ENCODE peak calls at places on chromosomes 16 and 17, in seven cellular contexts. One of them, this sample, is unnamed.

GRCh38 chr16:81712681-81713080 is 66.4 kb upstream of the PLCG2 start:
- DNase-seq in stomach: no peak
- DNase-seq in fibroblast of villous mesenchyme: no peak
- DNase-seq in thoracic aorta: no peak
- DNase-seq in epithelial cell of proximal tubule: no peak
- DNase-seq in heart left ventricle: no peak
- DNase-seq in Caco-2: no peak
- DNase-seq in this sample: no peak

GRCh38 chr16:88956546-88957455 is 20.2 kb downstream of the CBFA2T3 start:
- DNase-seq in thoracic aorta: no peak
- DNase-seq in fibroblast of villous mesenchyme: no peak
- DNase-seq in Caco-2: no peak
- DNase-seq in stomach: no peak
- DNase-seq in heart left ventricle: no peak
- DNase-seq in epithelial cell of proximal tubule: no peak
- DNase-seq in this sample: no peak

GRCh38 chr16:54628796-54629625 is 301.7 kb upstream of the IRX5 start:
- DNase-seq in fibroblast of villous mesenchyme: no peak
- DNase-seq in stomach: peak; percentile 89
- DNase-seq in epithelial cell of proximal tubule: no peak
- DNase-seq in heart left ventricle: no peak
- DNase-seq in Caco-2: peak; percentile 97
- DNase-seq in thoracic aorta: no peak
- DNase-seq in this sample: no peak

GRCh38 chr17:40307001-40307690 is 1.8 kb upstream of the RARA start:
- DNase-seq in fibroblast of villous mesenchyme: peak; percentile 93
- DNase-seq in stomach: no peak
- DNase-seq in epithelial cell of proximal tubule: no peak
- DNase-seq in heart left ventricle: no peak
- DNase-seq in thoracic aorta: no peak
- DNase-seq in Caco-2: no peak
- DNase-seq in this sample: no peak

GRCh38 chr17:51245535-51245934 is 14.3 kb downstream of the MBTD1 start:
- DNase-seq in fibroblast of villous mesenchyme: no peak
- DNase-seq in heart left ventricle: no peak
- DNase-seq in stomach: no peak
- DNase-seq in Caco-2: no peak
- DNase-seq in epithelial cell of proximal tubule: no peak
- DNase-seq in thoracic aorta: no peak
- DNase-seq in this sample: no peak

GRCh38 chr16:49452108-49452507 is 78.5 kb downstream of the C16orf78 start:
- DNase-seq in thoracic aorta: no peak
- DNase-seq in fibroblast of villous mesenchyme: no peak
- DNase-seq in epithelial cell of proximal tubule: no peak
- DNase-seq in stomach: no peak
- DNase-seq in heart left ventricle: no peak
- DNase-seq in Caco-2: no peak
- DNase-seq in this sample: no peak

GRCh38 chr17:36629252-36629847 is 28.0 kb downstream of the MRM1 start:
- DNase-seq in Caco-2: peak; percentile 90
- DNase-seq in thoracic aorta: peak; percentile 10
- DNase-seq in heart left ventricle: peak; percentile 66
- DNase-seq in epithelial cell of proximal tubule: no peak
- DNase-seq in fibroblast of villous mesenchyme: peak; percentile 59
- DNase-seq in stomach: peak; percentile 79
- DNase-seq in this sample: no peak

GRCh38 chr17:59440757-59441458 is 109.5 kb downstream of the YPEL2 start:
- DNase-seq in Caco-2: peak; percentile 89
- DNase-seq in heart left ventricle: peak; percentile 92
- DNase-seq in thoracic aorta: peak; percentile 96
- DNase-seq in fibroblast of villous mesenchyme: peak; percentile 90
- DNase-seq in epithelial cell of proximal tubule: no peak
- DNase-seq in stomach: peak; percentile 93
- DNase-seq in this sample: peak; percentile 75

GRCh38 chr16:17476414-17477259 is 5.9 kb upstream of the XYLT1 start:
- DNase-seq in fibroblast of villous mesenchyme: peak; percentile 71
- DNase-seq in epithelial cell of proximal tubule: no peak
- DNase-seq in stomach: peak; percentile 54
- DNase-seq in Caco-2: peak; percentile 77
- DNase-seq in thoracic aorta: no peak
- DNase-seq in heart left ventricle: peak; percentile 18
- DNase-seq in this sample: no peak

GRCh38 chr17:32288600-32288999 is 23.0 kb downstream of the RHBDL3 start:
- DNase-seq in Caco-2: no peak
- DNase-seq in thoracic aorta: no peak
- DNase-seq in stomach: no peak
- DNase-seq in heart left ventricle: no peak
- DNase-seq in fibroblast of villous mesenchyme: no peak
- DNase-seq in epithelial cell of proximal tubule: no peak
- DNase-seq in this sample: no peak

GRCh38 chr17:58313815-58314705 is 14.5 kb downstream of the TSPOAP1 start:
- DNase-seq in heart left ventricle: no peak
- DNase-seq in stomach: peak; percentile 14
- DNase-seq in Caco-2: no peak
- DNase-seq in epithelial cell of proximal tubule: no peak
- DNase-seq in fibroblast of villous mesenchyme: no peak
- DNase-seq in thoracic aorta: no peak
- DNase-seq in this sample: no peak

GRCh38 chr17:57628421-57628820 is 116.7 kb downstream of the CCDC182 start:
- DNase-seq in fibroblast of villous mesenchyme: no peak
- DNase-seq in thoracic aorta: no peak
- DNase-seq in epithelial cell of proximal tubule: no peak
- DNase-seq in Caco-2: no peak
- DNase-seq in heart left ventricle: no peak
- DNase-seq in stomach: no peak
- DNase-seq in this sample: no peak

GRCh38 chr16:53129281-53130192 is 74.7 kb downstream of the CHD9 start:
- DNase-seq in fibroblast of villous mesenchyme: peak; percentile 78
- DNase-seq in heart left ventricle: peak; percentile 27
- DNase-seq in thoracic aorta: no peak
- DNase-seq in stomach: no peak
- DNase-seq in epithelial cell of proximal tubule: no peak
- DNase-seq in Caco-2: no peak
- DNase-seq in this sample: no peak

GRCh38 chr17:30376621-30377452 is 1.9 kb upstream of the CPD start:
- DNase-seq in epithelial cell of proximal tubule: no peak
- DNase-seq in Caco-2: peak; percentile 54
- DNase-seq in thoracic aorta: no peak
- DNase-seq in fibroblast of villous mesenchyme: peak; percentile 90
- DNase-seq in heart left ventricle: peak; percentile 47
- DNase-seq in stomach: no peak
- DNase-seq in this sample: peak; percentile 63

GRCh38 chr17:30375661-30376060 is 3.1 kb upstream of the CPD start:
- DNase-seq in Caco-2: no peak
- DNase-seq in stomach: no peak
- DNase-seq in thoracic aorta: no peak
- DNase-seq in epithelial cell of proximal tubule: no peak
- DNase-seq in heart left ventricle: no peak
- DNase-seq in fibroblast of villous mesenchyme: peak; percentile 28
- DNase-seq in this sample: no peak

GRCh38 chr17:30368896-30369720 is 9.6 kb upstream of the CPD start:
- DNase-seq in heart left ventricle: no peak
- DNase-seq in Caco-2: no peak
- DNase-seq in thoracic aorta: no peak
- DNase-seq in stomach: no peak
- DNase-seq in epithelial cell of proximal tubule: no peak
- DNase-seq in fibroblast of villous mesenchyme: no peak
- DNase-seq in this sample: no peak

GRCh38 chr17:30369995-30370394 is 8.7 kb upstream of the CPD start:
- DNase-seq in stomach: no peak
- DNase-seq in heart left ventricle: no peak
- DNase-seq in fibroblast of villous mesenchyme: no peak
- DNase-seq in Caco-2: no peak
- DNase-seq in thoracic aorta: no peak
- DNase-seq in epithelial cell of proximal tubule: no peak
- DNase-seq in this sample: peak; percentile 49

GRCh38 chr17:30372755-30373154 is 6.0 kb upstream of the CPD start:
- DNase-seq in stomach: no peak
- DNase-seq in epithelial cell of proximal tubule: no peak
- DNase-seq in Caco-2: peak; percentile 34
- DNase-seq in thoracic aorta: no peak
- DNase-seq in fibroblast of villous mesenchyme: no peak
- DNase-seq in heart left ventricle: no peak
- DNase-seq in this sample: no peak
- TF ChIP-seq CTCF in stomach: no peak
- TF ChIP-seq CTCF in epithelial cell of proximal tubule: peak; percentile 26
- TF ChIP-seq CTCF in Caco-2: peak; percentile 37
- TF ChIP-seq CTCF in thoracic aorta: no peak
- TF ChIP-seq CTCF in fibroblast of villous mesenchyme: no peak
- TF ChIP-seq CTCF in heart left ventricle: no peak
- TF ChIP-seq CTCF in this sample: no peak

DNA sequence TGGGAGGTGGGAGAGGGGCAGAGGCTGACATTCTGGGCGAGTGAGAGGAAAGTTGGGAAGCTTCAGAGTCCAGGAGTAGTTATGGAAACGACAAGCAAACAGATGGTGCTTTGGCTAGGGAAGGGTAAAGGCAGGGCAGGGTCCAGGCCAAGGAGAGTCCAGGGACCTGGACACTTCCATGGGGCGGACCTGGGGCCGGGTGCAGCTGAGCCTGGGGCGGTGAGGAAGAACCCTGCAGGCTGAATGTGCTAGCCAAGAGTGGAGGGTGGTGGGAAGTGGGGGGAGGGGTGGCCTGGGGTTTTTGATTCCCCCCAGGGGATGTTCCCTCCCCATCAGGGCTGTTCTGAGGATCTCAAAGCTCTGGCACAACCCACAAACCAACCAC is 2.6 kb downstream of the PPP1R9B start:
- DNase-seq in heart left ventricle: no peak
- DNase-seq in fibroblast of villous mesenchyme: no peak
- DNase-seq in thoracic aorta: no peak
- DNase-seq in epithelial cell of proximal tubule: no peak
- DNase-seq in Caco-2: peak; percentile 74
- DNase-seq in stomach: no peak
- DNase-seq in this sample: no peak
- H3K4me3 ChIP-seq in heart left ventricle: peak overlapping the region; percentile 97
- H3K4me3 ChIP-seq in fibroblast of villous mesenchyme: peak overlapping the region; percentile 85
- H3K4me3 ChIP-seq in thoracic aorta: peak overlapping the region; percentile 96
- H3K4me3 ChIP-seq in epithelial cell of proximal tubule: peak overlapping the region; percentile 82
- H3K4me3 ChIP-seq in Caco-2: peak overlapping the region; percentile 3
- H3K4me3 ChIP-seq in stomach: peak overlapping the region; percentile 86
- H3K4me3 ChIP-seq in this sample: peak overlapping the region; percentile 82

GRCh38 chr17:45042346-45043120 is 8.9 kb downstream of the DCAKD start:
- DNase-seq in stomach: no peak
- DNase-seq in epithelial cell of proximal tubule: no peak
- DNase-seq in Caco-2: no peak
- DNase-seq in fibroblast of villous mesenchyme: no peak
- DNase-seq in thoracic aorta: no peak
- DNase-seq in heart left ventricle: no peak
- DNase-seq in this sample: no peak

GRCh38 chr17:45040459-45040858 is 11.0 kb downstream of the DCAKD start:
- DNase-seq in fibroblast of villous mesenchyme: no peak
- DNase-seq in Caco-2: no peak
- DNase-seq in epithelial cell of proximal tubule: no peak
- DNase-seq in heart left ventricle: no peak
- DNase-seq in thoracic aorta: no peak
- DNase-seq in stomach: no peak
- DNase-seq in this sample: peak; percentile 67

GRCh38 chr17:45043268-45043681 is 8.2 kb downstream of the DCAKD start:
- DNase-seq in heart left ventricle: peak; percentile 39
- DNase-seq in Caco-2: no peak
- DNase-seq in stomach: no peak
- DNase-seq in epithelial cell of proximal tubule: no peak
- DNase-seq in fibroblast of villous mesenchyme: no peak
- DNase-seq in thoracic aorta: no peak
- DNase-seq in this sample: peak; percentile 96

GRCh38 chr17:45046536-45047125 is 4.8 kb downstream of the DCAKD start:
- DNase-seq in fibroblast of villous mesenchyme: no peak
- DNase-seq in Caco-2: no peak
- DNase-seq in heart left ventricle: no peak
- DNase-seq in thoracic aorta: no peak
- DNase-seq in stomach: no peak
- DNase-seq in epithelial cell of proximal tubule: peak; percentile 79
- DNase-seq in this sample: no peak

DNA sequence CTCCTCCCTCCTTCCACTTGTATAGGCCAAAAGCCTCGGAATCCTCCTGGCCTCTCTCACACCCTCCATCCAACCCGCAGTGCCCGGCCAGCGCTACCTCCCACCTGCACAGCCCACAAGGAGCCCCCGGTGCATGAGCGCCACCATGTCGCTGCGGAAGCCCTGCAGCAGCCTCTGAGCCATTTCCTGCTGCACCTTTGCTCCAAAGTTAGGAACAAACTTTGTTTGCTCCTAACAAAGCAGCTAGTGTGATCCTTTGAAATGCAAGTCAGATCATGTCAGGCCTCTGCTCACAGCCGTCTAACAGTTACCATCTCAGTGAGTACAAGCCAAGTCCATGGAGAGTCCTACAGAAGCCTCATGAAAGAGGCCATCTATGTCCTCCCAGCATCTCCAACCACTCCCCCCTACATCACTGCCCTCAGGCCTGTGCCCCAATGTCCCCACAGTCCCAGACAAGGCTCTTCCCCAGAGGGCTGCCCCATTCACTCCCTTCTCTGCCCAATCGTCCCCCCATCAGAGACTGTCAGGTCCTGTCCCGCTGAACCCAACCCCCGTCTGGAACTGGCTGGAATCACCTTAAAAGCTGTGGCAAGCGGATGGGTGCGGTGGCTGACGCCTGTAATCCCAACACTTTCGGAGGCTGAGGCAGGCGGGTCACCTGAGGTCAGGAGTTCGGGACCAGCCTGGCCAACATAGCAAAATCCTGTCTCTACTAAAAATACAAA is 7.5 kb downstream of the DCAKD start:
- DNase-seq in Caco-2: no peak
- DNase-seq in heart left ventricle: no peak
- DNase-seq in stomach: no peak
- DNase-seq in epithelial cell of proximal tubule: no peak
- DNase-seq in thoracic aorta: no peak
- DNase-seq in fibroblast of villous mesenchyme: no peak
- DNase-seq in this sample: no peak
- TF ChIP-seq CTCF in Caco-2: no peak
- TF ChIP-seq CTCF in heart left ventricle: no peak
- TF ChIP-seq CTCF in stomach: no peak
- TF ChIP-seq CTCF in epithelial cell of proximal tubule: no peak
- TF ChIP-seq CTCF in thoracic aorta: no peak
- TF ChIP-seq CTCF in fibroblast of villous mesenchyme: no peak
- TF ChIP-seq CTCF in this sample: no peak

DNA sequence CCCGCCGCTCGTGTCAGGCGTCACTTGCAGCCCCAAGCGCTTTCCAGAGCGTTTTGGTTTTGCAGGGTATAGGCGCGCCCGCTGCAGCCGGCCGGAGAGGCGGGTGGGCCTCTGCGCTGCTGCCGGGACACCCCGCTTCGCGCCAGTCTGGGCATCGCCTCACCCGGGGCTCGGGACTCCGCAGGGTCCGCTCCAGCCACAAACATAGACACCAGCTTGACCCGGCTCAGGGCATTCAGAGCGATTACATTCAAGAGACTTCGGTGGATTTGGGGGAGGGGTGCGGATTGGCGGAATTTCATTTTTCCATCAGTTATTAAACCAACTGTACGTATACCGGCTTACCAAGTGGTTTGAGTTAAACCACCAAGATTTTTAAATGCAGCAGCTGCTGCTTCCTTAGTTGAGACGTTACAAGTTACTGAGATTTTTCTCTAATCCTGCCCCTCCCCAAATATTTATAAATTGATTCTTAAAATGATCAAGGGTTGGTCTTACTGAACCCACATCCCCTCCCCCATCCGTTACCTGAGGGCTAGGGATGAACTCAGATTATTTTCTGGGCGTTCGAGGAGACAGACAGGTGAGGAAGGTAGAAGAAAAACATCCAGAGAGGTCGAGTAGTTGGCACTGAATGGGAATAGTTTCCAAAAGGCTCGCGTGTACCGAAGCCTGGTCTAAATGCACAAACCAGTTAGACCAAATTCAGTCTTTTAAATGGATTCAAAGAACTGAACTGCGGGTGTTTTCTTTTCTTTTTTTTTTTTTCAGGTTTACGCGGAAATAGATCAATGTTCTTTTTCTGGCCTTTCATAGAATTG is 1.5 kb downstream of the CRHR1 start:
- DNase-seq in epithelial cell of proximal tubule: no peak
- DNase-seq in heart left ventricle: no peak
- DNase-seq in Caco-2: no peak
- DNase-seq in stomach: no peak
- DNase-seq in thoracic aorta: no peak
- DNase-seq in fibroblast of villous mesenchyme: no peak
- DNase-seq in this sample: no peak
- H3K4me3 ChIP-seq in epithelial cell of proximal tubule: no peak overlapping the region
- H3K4me3 ChIP-seq in heart left ventricle: peak overlapping the region; percentile 56
- H3K4me3 ChIP-seq in Caco-2: peak overlapping the region; percentile 36
- H3K4me3 ChIP-seq in stomach: peak overlapping the region; percentile 64
- H3K4me3 ChIP-seq in thoracic aorta: peak overlapping the region; percentile 73
- H3K4me3 ChIP-seq in fibroblast of villous mesenchyme: no peak overlapping the region
- H3K4me3 ChIP-seq in this sample: no peak overlapping the region

This sample was measured in LNCaP clone FGC.